ENCODE peak calls at places on chromosomes 2 and 18, in ten cellular contexts. C is Peyer's patch; T is iPS-NIHi11; F is lung microvascular endothelial cell; Z is omental fat pad; Q is epithelial cell of proximal tubule; V is astrocyte of the spinal cord; E is IMR-90; P is body of pancreas; X is activated T-cell treated with anti-CD3 and anti-CD28 coated beads, Interleukin-2, amount 50 U/mL, for 1 hour. A is an unnamed sample.

GRCh38 chr2:222993920-222994650 is 57.9 kb upstream of the KCNE4 start:
- DNase-seq in F (peak; percentile 65), C (no peak), X (no peak), E (peak; percentile 98), T (no peak), P (peak; percentile 78), Q (peak; percentile 42), Z (peak; percentile 35), V (peak; percentile 96), A (peak; percentile 95)

GRCh38 chr2:81304154-81304830 is 999.7 kb upstream of the LRRTM1 start:
- DNase-seq in C (no peak), P (no peak), Q (peak; percentile 45), Z (no peak), F (no peak), T (no peak), V (no peak), X (no peak), E (no peak), A (no peak)

GRCh38 chr18:54338230-54338629 is 19.4 kb downstream of the STARD6 start:
- DNase-seq in P (no peak), C (no peak), Q (no peak), F (no peak), X (no peak), T (no peak), Z (no peak), V (no peak), E (no peak), A (no peak)

GRCh38 chr2:29295843-29296242 is 180.6 kb downstream of the CLIP4 start:
- DNase-seq in Q (no peak), X (no peak), C (no peak), F (peak; percentile 10), E (peak; percentile 26), P (peak; percentile 62), T (peak; percentile 43), V (no peak), Z (no peak), A (peak; percentile 26)

GRCh38 chr2:55779459-55780421 is 86.1 kb upstream of the PNPT1 start:
- DNase-seq in X (no peak), Z (no peak), Q (peak; percentile 86), P (no peak), V (peak; percentile 81), T (no peak), E (peak; percentile 82), C (no peak), F (peak; percentile 95), A (peak; percentile 83)

GRCh38 chr2:98404556-98405250 is 40.0 kb upstream of the INPP4A start:
- DNase-seq in Q (no peak), T (no peak), E (no peak), V (no peak), P (no peak), Z (no peak), C (no peak), F (no peak), X (no peak), A (no peak)

GRCh38 chr2:233081232-233081730 is 21.1 kb downstream of the INPP5D start:
- DNase-seq in X (peak; percentile 69), F (no peak), P (no peak), V (no peak), T (no peak), C (no peak), Q (no peak), E (no peak), Z (no peak), A (no peak)

GRCh38 chr2:74588664-74589063 is 34.1 kb downstream of the DOK1 start:
- DNase-seq in E (no peak), T (no peak), Z (no peak), V (no peak), X (no peak), Q (no peak), F (no peak), C (no peak), P (no peak), A (no peak)

GRCh38 chr2:240837621-240838020 is 17.6 kb upstream of the KIF1A start:
- DNase-seq in Q (no peak), V (no peak), X (peak; percentile 5), E (no peak), Z (no peak), P (no peak), T (no peak), F (no peak), C (no peak), A (no peak)

GRCh38 chr2:190781604-190782198 is 98.9 kb upstream of the GLS start:
- DNase-seq in P (peak; percentile 55), E (peak; percentile 76), T (peak; percentile 75), Z (no peak), F (peak; percentile 75), X (no peak), Q (no peak), V (peak; percentile 72), C (no peak), A (peak; percentile 59)

GRCh38 chr18:363327-364115 is 95.7 kb upstream of the THOC1 start:
- DNase-seq in V (peak; percentile 90), P (no peak), X (no peak), T (no peak), Q (no peak), Z (no peak), E (peak; percentile 20), F (no peak), C (no peak), A (peak; percentile 93)

GRCh38 chr2:55111570-55112228 is 61.4 kb upstream of the RTN4 start:
- DNase-seq in E (peak; percentile 96), Q (peak; percentile 9), P (peak; percentile 15), Z (peak; percentile 43), F (peak; percentile 94), X (no peak), V (peak; percentile 93), C (no peak), T (no peak), A (peak; percentile 95)

GRCh38 chr18:7921938-7922587 is 354.9 kb downstream of the PTPRM start:
- DNase-seq in F (peak; percentile 85), T (no peak), C (no peak), X (no peak), Q (no peak), P (no peak), V (peak; percentile 79), Z (no peak), E (peak; percentile 59), A (peak; percentile 79)

GRCh38 chr2:197191177-197191947 is 119.2 kb downstream of the ANKRD44 start:
- DNase-seq in Z (no peak), V (peak; percentile 50), X (no peak), Q (no peak), T (peak; percentile 42), C (no peak), E (peak; percentile 28), P (no peak), F (peak; percentile 45), A (peak; percentile 37)

GRCh38 chr2:217901826-217902225 is 101.0 kb downstream of the TNS1 start:
- DNase-seq in E (peak; percentile 92), X (no peak), F (peak; percentile 76), P (no peak), Z (no peak), Q (no peak), V (peak; percentile 54), T (no peak), C (no peak), A (peak; percentile 33)

GRCh38 chr2:191845876-191846786 is 757 bp downstream of the CAVIN2 start:
- DNase-seq in E (no peak), P (no peak), X (no peak), F (peak; percentile 61), C (no peak), Q (no peak), T (no peak), Z (no peak), V (no peak), A (no peak)

GRCh38 chr2:128638311-128638710 is 319.6 kb upstream of the HS6ST1 start:
- DNase-seq in E (no peak), C (no peak), Q (no peak), T (peak; percentile 20), Z (no peak), V (no peak), X (peak; percentile 8), P (no peak), F (no peak), A (no peak)

GRCh38 chr18:59783138-59783537 is 85.9 kb upstream of the CCBE1 start:
- DNase-seq in C (no peak), V (peak; percentile 71), Z (no peak), P (peak; percentile 10), T (peak; percentile 43), F (peak; percentile 84), Q (no peak), X (no peak), E (peak; percentile 74), A (peak; percentile 89)

GRCh38 chr2:217948897-217949296 is 53.9 kb downstream of the TNS1 start:
- DNase-seq in E (no peak), X (no peak), C (no peak), V (no peak), Z (no peak), F (no peak), Q (no peak), P (no peak), T (no peak), A (no peak)

GRCh38 chr2:218030409-218031195 is 27.8 kb upstream of the TNS1 start:
- DNase-seq in V (no peak), T (peak; percentile 7), Z (no peak), Q (no peak), F (no peak), X (no peak), E (no peak), P (no peak), C (no peak), A (no peak)

GRCh38 chr2:14567561-14567960 is 65.0 kb upstream of the LRATD1 start:
- DNase-seq in Z (no peak), C (no peak), Q (peak; percentile 79), V (peak; percentile 14), X (no peak), P (no peak), F (no peak), E (peak; percentile 27), T (no peak), A (no peak)

GRCh38 chr2:147026664-147027278 is 818.1 kb upstream of the ACVR2A start:
- DNase-seq in E (peak; percentile 68), Z (no peak), T (no peak), Q (no peak), V (peak; percentile 86), X (no peak), P (no peak), F (no peak), C (no peak), A (peak; percentile 31)

GRCh38 chr2:240291940-240292574 is 143.4 kb upstream of the GPC1 start:
- DNase-seq in Q (no peak), Z (no peak), V (no peak), C (no peak), T (peak; percentile 5), X (no peak), E (no peak), F (no peak), P (no peak), A (no peak)

GRCh38 chr18:3035635-3036034 is 22.7 kb upstream of the LPIN2 start:
- DNase-seq in V (no peak), C (no peak), T (no peak), F (no peak), E (no peak), P (no peak), Z (no peak), X (no peak), Q (no peak), A (no peak)

A was measured in RPMI7951.